ENCODE peak calls at places on chromosomes 2 and 18, in six cellular contexts. O is IMR-90, R is HepG2, U is PC-3, E is endothelial cell of umbilical vein, P is kidney. L is an unnamed sample. For H3K4me1, the result is how much of the 10 kb centered on the place peaks cover.

GRCh38 chr2:17867133-17867532 is 11.3 kb upstream of the KCNS3 start:
- DNase-seq in P (no peak), R (no peak), E (no peak), U (peak), O (no peak), L (no peak)

GRCh38 chr18:61031626-61032025 is 301.6 kb upstream of the CDH20 start:
- DNase-seq in P (no peak), E (no peak), U (no peak), R (no peak), O (no peak), L (no peak)

GRCh38 chr2:61176755-61177726 is 15.1 kb downstream of the C2orf74 start:
- DNase-seq in E (peak), O (peak), R (peak), U (peak), P (peak), L (peak)

GRCh38 chr2:109378682-109379081 is 235.1 kb downstream of the SEPTIN10 start:
- DNase-seq in U (no peak), R (no peak), E (no peak), P (no peak), O (peak), L (no peak)

GRCh38 chr2:241804326-241805276 is 4.4 kb upstream of the NEU4 start:
- DNase-seq in P (peak), O (no peak), R (peak), E (no peak), U (peak), L (peak)

GRCh38 chr18:6058941-6059340 is 163.6 kb upstream of the TMEM200C start:
- DNase-seq in E (no peak), R (peak), P (no peak), O (peak), U (peak), L (no peak)

GRCh38 chr2:4445821-4446220 is 742.4 kb downstream of the DCDC2C start:
- DNase-seq in P (no peak), O (no peak), U (no peak), R (no peak), E (peak), L (no peak)

GRCh38 chr2:165196411-165196810 is 7.4 kb downstream of the SCN3A start:
- DNase-seq in U (no peak), E (no peak), O (no peak), P (no peak), R (no peak), L (no peak)

GRCh38 chr2:14996306-14997014 is 363.9 kb downstream of the LRATD1 start:
- DNase-seq in U (no peak), P (no peak), R (no peak), O (no peak), E (no peak), L (no peak)

GRCh38 chr2:2183135-2183534 is 147.9 kb downstream of the MYT1L start:
- DNase-seq in U (no peak), E (no peak), P (no peak), R (no peak), O (no peak), L (no peak)

GRCh38 chr2:157348291-157348921 is 22.8 kb upstream of the ERMN start:
- DNase-seq in R (no peak), O (no peak), P (no peak), E (no peak), U (no peak), L (no peak)

GRCh38 chr2:23096905-23097602 is 287.9 kb upstream of the KLHL29 start:
- DNase-seq in U (peak), P (no peak), E (no peak), O (no peak), R (no peak), L (no peak)

GRCh38 chr2:54924121-54924520 is 126.1 kb downstream of the RTN4 start:
- DNase-seq in O (no peak), U (peak), E (no peak), P (no peak), R (no peak), L (no peak)

GRCh38 chr2:164984428-164984827 is 29.1 kb upstream of the SLC38A11 start:
- DNase-seq in E (no peak), U (peak), P (no peak), O (peak), R (no peak), L (no peak)

GRCh38 chr2:196918927-196919326 is 7.6 kb downstream of the PGAP1 start:
- DNase-seq in E (peak), U (no peak), P (no peak), O (no peak), R (no peak), L (no peak)

GRCh38 chr2:98295721-98296414 is 50.4 kb upstream of the CNGA3 start:
- DNase-seq in E (no peak), R (no peak), P (no peak), O (no peak), U (no peak), L (no peak)

GRCh38 chr2:136378712-136379595 is 261.0 kb upstream of the CXCR4 start:
- DNase-seq in E (peak), P (no peak), U (peak), R (peak), O (peak), L (peak)

GRCh38 chr2:101125374-101125773 is 25.8 kb downstream of the TBC1D8 start:
- DNase-seq in P (no peak), U (peak), R (peak), E (no peak), O (no peak), L (no peak)

GRCh38 chr2:155384555-155385123 is 686.1 kb downstream of the KCNJ3 start:
- DNase-seq in O (no peak), U (no peak), E (no peak), R (no peak), P (no peak), L (no peak)

GRCh38 chr18:48820483-48821250 is 130.1 kb downstream of the SMAD7 start:
- DNase-seq in R (no peak), P (peak), E (no peak), O (no peak), U (no peak), L (peak)

GRCh38 chr18:6876646-6877045 is 147.1 kb downstream of the ARHGAP28 start:
- DNase-seq in U (no peak), E (no peak), O (peak), P (no peak), R (no peak), L (no peak)

GRCh38 chr2:158781562-158781961 is 13.6 kb upstream of the DAPL1 start:
- DNase-seq in E (peak), P (no peak), R (no peak), U (no peak), O (peak), L (no peak)

GRCh38 chr2:146489386-146489785 is 1355.4 kb upstream of the ACVR2A start:
- DNase-seq in P (no peak), O (no peak), U (no peak), E (no peak), R (no peak), L (no peak)

GRCh38 chr2:20571231-20571630 is 79.7 kb downstream of the HS1BP3 start:
- DNase-seq in R (no peak), P (no peak), E (peak), U (no peak), O (no peak), L (no peak)

GRCh38 chr18:57841568-57841967 is 38.5 kb upstream of the ATP8B1 start:
- DNase-seq in R (no peak), U (no peak), E (no peak), P (no peak), O (no peak), L (no peak)

GRCh38 chr2:231512222-231512621 is 18.0 kb downstream of the NMUR1 start:
- DNase-seq in O (no peak), R (no peak), P (no peak), E (no peak), U (no peak), L (no peak)

GRCh38 chr2:58594175-58594574 is 353.1 kb upstream of the FANCL start:
- DNase-seq in P (no peak), O (no peak), R (peak), U (peak), E (no peak), L (peak)

GRCh38 chr2:231604101-231604684 is 11.5 kb downstream of the TEX44 start:
- DNase-seq in P (peak), E (no peak), R (peak), O (no peak), U (no peak), L (peak)

GRCh38 chr2:105697781-105698449 is 46.8 kb upstream of the NCK2 start:
- DNase-seq in O (no peak), E (no peak), R (peak), U (no peak), P (no peak), L (no peak)

GRCh38 chr2:238947920-238948710 is 100.2 kb downstream of the TWIST2 start:
- DNase-seq in O (peak), R (peak), U (peak), P (no peak), E (peak), L (no peak)

GRCh38 chr2:94996401-94997100 is 29.0 kb upstream of the MAL start:
- DNase-seq in U (no peak), R (no peak), E (no peak), O (no peak), P (no peak), L (no peak)

GRCh38 chr2:64652231-64653173 is 1.2 kb downstream of the SERTAD2 start:
- DNase-seq in E (peak), P (no peak), R (peak), O (peak), U (peak), L (peak)

GRCh38 chr2:66897181-66897580 is 462.3 kb downstream of the MEIS1 start:
- DNase-seq in P (no peak), O (peak), U (peak), E (no peak), R (no peak), L (no peak)

GRCh38 chr2:24625728-24626484 is 134.9 kb downstream of the NCOA1 start:
- DNase-seq in E (no peak), P (no peak), R (no peak), O (no peak), U (no peak), L (peak)

GRCh38 chr2:11680181-11680900 is 10.3 kb upstream of the NTSR2 start:
- DNase-seq in O (peak), U (no peak), R (peak), P (no peak), E (no peak), L (no peak)

GRCh38 chr2:169670215-169670651 is 24.0 kb downstream of the CFAP210 start:
- DNase-seq in R (peak), E (no peak), U (peak), P (no peak), O (peak), L (no peak)

DNA sequence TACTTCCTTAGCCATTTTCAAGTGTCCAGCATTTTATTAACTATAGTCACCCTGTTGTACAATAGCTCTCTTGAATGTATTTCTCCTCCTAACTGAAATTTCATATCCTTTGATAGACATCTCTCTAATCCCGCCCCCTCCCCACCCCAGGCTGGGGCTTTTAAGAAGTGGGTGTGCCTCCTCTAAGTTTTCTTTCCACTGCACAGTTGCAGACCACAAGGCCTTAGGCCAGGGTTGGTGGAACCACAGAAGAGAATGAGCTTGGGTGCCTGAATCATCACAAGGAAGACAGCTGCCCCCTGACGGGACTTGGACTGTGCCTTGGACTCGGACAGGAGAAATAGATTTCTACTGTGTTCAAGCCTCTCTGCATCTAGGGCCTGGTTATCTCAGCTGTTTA is 193.4 kb downstream of the HAUS1 start:
- DNase-seq in U (no peak), R (no peak), E (no peak), P (no peak), O (no peak), L (no peak)
- H3K9ac ChIP-seq in U (no peak), R (no peak), E (no peak), P (no peak), O (no peak), L (no peak)

DNA sequence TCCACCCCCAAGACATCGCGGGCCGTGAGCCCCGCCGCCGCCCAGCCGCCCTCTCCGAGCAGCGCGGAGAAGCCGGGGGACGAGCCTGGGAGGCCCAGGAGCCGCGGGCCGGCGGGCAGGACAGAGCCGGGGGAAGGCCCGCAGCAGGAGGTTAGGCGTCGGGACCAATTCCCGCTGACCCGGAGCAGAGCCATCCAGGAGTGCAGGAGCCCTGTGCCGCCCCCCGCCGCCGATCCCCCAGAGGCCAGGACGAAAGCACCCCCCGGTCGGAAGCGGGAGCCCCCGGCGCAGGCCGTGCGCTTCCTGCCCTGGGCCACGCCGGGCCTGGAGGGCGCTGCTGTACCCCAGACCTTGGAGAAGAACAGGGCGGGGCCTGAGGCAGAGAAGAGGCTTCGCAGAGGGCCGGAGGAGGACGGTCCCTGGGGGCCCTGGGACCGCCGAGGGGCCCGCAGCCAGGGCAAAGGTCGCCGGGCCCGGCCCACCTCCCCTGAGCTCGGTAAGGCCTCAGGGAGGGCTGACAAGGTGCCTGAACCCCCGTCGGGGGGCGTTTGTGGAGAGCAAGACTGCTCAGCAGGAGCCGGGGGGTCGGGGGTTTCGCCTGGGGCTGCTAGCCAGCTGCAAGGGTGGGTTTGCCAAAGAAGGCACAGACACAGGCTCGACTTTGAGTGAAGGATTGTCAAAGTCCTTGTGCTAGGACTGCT is 14.3 kb downstream of the SPEG start:
- DNase-seq in U (no peak), R (no peak), E (no peak), O (no peak), P (no peak), L (no peak)
- H3K4me3 ChIP-seq in U (no peak), R (no peak), E (no peak), O (no peak), P (no peak), L (no peak)

GRCh38 chr18:30925795-30926194 is 116.7 kb downstream of the DSC3 start:
- DNase-seq in P (no peak), R (no peak), E (no peak), U (no peak), O (no peak), L (no peak)

GRCh38 chr18:30927517-30928075 is 114.9 kb downstream of the DSC3 start:
- DNase-seq in E (no peak), P (no peak), U (no peak), R (no peak), O (no peak), L (no peak)

GRCh38 chr18:30929718-30930117 is 112.8 kb downstream of the DSC3 start:
- DNase-seq in U (no peak), R (no peak), E (no peak), P (no peak), O (no peak), L (no peak)

GRCh38 chr18:30927042-30927441 is 115.5 kb downstream of the DSC3 start:
- DNase-seq in R (no peak), U (no peak), P (no peak), E (no peak), O (no peak), L (no peak)

DNA sequence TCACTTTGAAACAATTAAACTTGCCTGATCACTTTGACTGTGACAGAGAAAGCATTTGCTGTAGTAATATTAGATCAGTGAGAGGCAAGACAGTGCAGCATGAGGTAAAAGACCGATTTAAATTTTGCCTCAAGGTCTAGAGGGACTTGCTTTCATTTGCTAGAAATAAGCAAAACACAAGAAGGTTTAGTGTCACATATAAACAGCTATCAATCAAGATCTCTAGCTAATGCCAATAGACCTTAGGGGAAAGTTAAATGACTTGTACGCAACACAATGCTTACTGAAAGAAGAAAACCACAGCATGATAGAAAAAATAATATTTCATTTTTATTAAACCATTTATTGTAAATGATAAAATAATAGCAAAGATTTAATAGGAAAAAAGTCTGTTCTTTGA is 113.5 kb downstream of the DSC3 start:
- DNase-seq in O (no peak), E (no peak), U (no peak), P (no peak), R (no peak), L (no peak)
- H3K4me1 ChIP-seq in O (under half), E (under half), U (under half), P (under half), R (under half), L (under half)

DNA sequence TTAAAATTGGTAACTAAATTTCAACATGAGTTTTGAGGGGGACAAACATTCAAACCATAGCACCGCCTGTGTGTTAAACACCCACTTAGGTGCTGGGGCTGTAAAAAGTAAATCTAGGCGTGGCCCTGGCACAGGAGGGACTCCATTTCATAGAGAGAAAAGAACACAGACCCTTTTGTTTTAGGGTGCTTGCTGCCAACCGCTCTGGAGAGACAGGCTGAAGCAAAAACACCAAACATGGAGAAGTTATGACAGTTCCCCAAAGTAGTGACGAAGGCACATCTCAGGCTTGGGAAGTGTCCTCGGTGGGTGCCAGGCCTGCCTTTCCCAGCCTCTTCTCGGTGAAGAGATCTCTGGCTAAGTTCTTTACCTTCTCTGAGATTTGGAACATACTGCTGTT is 5.1 kb downstream of the ACTG2 start:
- DNase-seq in R (no peak), U (no peak), P (no peak), O (no peak), E (no peak), L (no peak)
- H3K9ac ChIP-seq in R (no peak), U (no peak), P (no peak), O (no peak), E (no peak), L (no peak)

GRCh38 chr2:230347659-230348305 is 20.8 kb downstream of the SP140L start:
- DNase-seq in R (no peak), U (no peak), P (no peak), E (peak), O (peak), L (no peak)
- H3K4me3 ChIP-seq in R (no peak), U (no peak), P (no peak), E (no peak), O (no peak), L (no peak)

GRCh38 chr2:68251187-68251854 is 1.0 kb downstream of the PPP3R1 start:
- DNase-seq in P (peak), U (peak), O (peak), R (peak), E (peak), L (peak)

GRCh38 chr2:68250652-68251186 is 1.6 kb downstream of the PPP3R1 start:
- DNase-seq in P (no peak), U (peak), O (no peak), E (no peak), R (no peak), L (no peak)

GRCh38 chr2:68248361-68248760 is 4.0 kb downstream of the PPP3R1 start:
- DNase-seq in O (no peak), P (no peak), E (no peak), U (peak), R (no peak), L (no peak)

GRCh38 chr2:68250196-68250595 is 2.1 kb downstream of the PPP3R1 start:
- DNase-seq in U (no peak), E (no peak), O (no peak), R (no peak), P (no peak), L (no peak)

GRCh38 chr2:68248806-68249205 is 3.5 kb downstream of the PPP3R1 start:
- DNase-seq in P (no peak), R (no peak), O (no peak), U (no peak), E (no peak), L (no peak)
- H3K4me1 ChIP-seq in P (under half), R (half or more), O (under half), U (under half), E (under half), L (half or more)

GRCh38 chr2:191396794-191397193 is 151.6 kb downstream of the MYO1B start:
- DNase-seq in E (no peak), P (no peak), R (no peak), U (no peak), O (no peak), L (no peak)

GRCh38 chr2:191402966-191403565 is 157.9 kb downstream of the MYO1B start:
- DNase-seq in O (no peak), E (no peak), U (no peak), R (no peak), P (no peak), L (no peak)

GRCh38 chr2:191404568-191404991 is 159.4 kb downstream of the MYO1B start:
- DNase-seq in R (no peak), P (no peak), U (peak), O (peak), E (no peak), L (no peak)

GRCh38 chr2:191401287-191401686 is 156.1 kb downstream of the MYO1B start:
- DNase-seq in P (no peak), R (peak), U (no peak), O (peak), E (no peak), L (no peak)
- H3K9ac ChIP-seq in P (no peak), R (no peak), U (no peak), O (no peak), E (no peak), L (no peak)

GRCh38 chr18:22668496-22668895 is 250.8 kb upstream of the CTAGE1 start:
- DNase-seq in R (no peak), E (no peak), O (no peak), U (no peak), P (no peak), L (no peak)

GRCh38 chr18:22670914-22671313 is 253.2 kb upstream of the CTAGE1 start:
- DNase-seq in P (no peak), O (peak), U (no peak), R (no peak), E (no peak), L (no peak)

GRCh38 chr18:22667616-22668422 is 250.1 kb upstream of the CTAGE1 start:
- DNase-seq in R (no peak), O (peak), P (no peak), U (peak), E (peak), L (no peak)

GRCh38 chr18:22666411-22666940 is 248.8 kb upstream of the CTAGE1 start:
- DNase-seq in P (no peak), O (no peak), E (no peak), R (no peak), U (no peak), L (no peak)

DNA sequence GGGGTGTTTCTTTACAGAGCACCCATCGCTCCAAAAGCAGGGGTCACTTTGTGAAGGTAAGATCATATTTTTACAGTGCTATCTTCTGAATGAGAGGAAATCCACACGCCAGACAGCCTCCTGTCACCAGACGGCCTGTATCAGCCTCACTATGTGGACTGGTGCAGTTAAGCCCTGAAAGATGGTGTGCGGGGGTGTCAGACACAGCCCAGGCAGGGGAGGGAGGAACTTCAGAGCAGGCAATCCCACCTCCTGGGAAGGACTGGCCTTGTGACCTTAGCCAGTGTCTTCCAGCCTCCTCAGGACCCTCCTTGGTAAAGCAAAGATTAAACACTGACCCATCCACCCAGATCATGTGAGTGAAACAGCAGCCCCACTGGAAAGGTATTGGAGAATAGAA is 249.4 kb upstream of the CTAGE1 start:
- DNase-seq in E (no peak), O (no peak), R (no peak), U (no peak), P (no peak), L (no peak)
- H3K4me3 ChIP-seq in E (no peak), O (no peak), R (no peak), U (no peak), P (no peak), L (no peak)

L was measured in Karpas-422.